ENCODE peak calls at places on chromosomes 11 and 22, in ten cellular contexts. J is hepatocyte; F is psoas muscle; U is GM12865; R is ovary; X is adipocyte; B is NCI-H345; K is AG20443; O is stimulated activated CD4-positive, alpha-beta T cell treated with anti-CD3 and anti-CD28 coated beads, Interleukin-12 subunit alpha, Interleukin-12 subunit beta, amount 100 ng/mL, for 4 hours; H is hepatic stellate cell. Z is an unnamed sample.
A peak's percentile ranks its signal among the peaks of the same experiment; 100 is the strongest.

GRCh38 chr22:33787645-33788456 is 132.4 kb downstream of the LARGE1 start:
- DNase-seq in J (no peak), F (no peak), U (peak; percentile 79), R (no peak), X (no peak), B (no peak), K (no peak), O (no peak), H (no peak), Z (no peak)

GRCh38 chr11:21986361-21986760 is 206.5 kb upstream of the ANO5 start:
- DNase-seq in J (no peak), F (no peak), U (no peak), R (no peak), X (no peak), B (no peak), K (no peak), O (no peak), H (no peak), Z (no peak)

GRCh38 chr22:47165338-47165931 is 403.0 kb downstream of the TBC1D22A start:
- DNase-seq in J (no peak), F (no peak), U (no peak), R (peak; percentile 10), X (no peak), B (peak; percentile 35), K (no peak), O (no peak), H (no peak), Z (no peak)

GRCh38 chr11:115716577-115717214 is 212.5 kb upstream of the CADM1 start:
- DNase-seq in J (no peak), F (no peak), U (no peak), R (no peak), X (no peak), B (peak; percentile 42), K (no peak), O (no peak), H (no peak), Z (no peak)

GRCh38 chr11:10302744-10303557 is 1.9 kb upstream of the ADM start:
- DNase-seq in J (peak; percentile 90), F (peak; percentile 87), U (peak; percentile 73), R (peak; percentile 95), X (peak; percentile 86), B (peak; percentile 64), K (peak; percentile 67), O (peak; percentile 54), H (peak; percentile 49), Z (peak; percentile 44)

GRCh38 chr22:46770726-46771125 is 8.3 kb downstream of the TBC1D22A start:
- DNase-seq in J (no peak), F (no peak), U (peak; percentile 68), R (peak; percentile 18), X (no peak), B (no peak), K (no peak), O (no peak), H (no peak), Z (no peak)

GRCh38 chr11:68468217-68468828 is 7.8 kb downstream of the PPP6R3 start:
- DNase-seq in J (no peak), F (no peak), U (no peak), R (no peak), X (no peak), B (peak; percentile 10), K (no peak), O (no peak), H (no peak), Z (no peak)

GRCh38 chr22:45903355-45904149 is 73.4 kb downstream of the WNT7B start:
- DNase-seq in J (peak; percentile 55), F (no peak), U (no peak), R (no peak), X (peak; percentile 85), B (no peak), K (peak; percentile 83), O (no peak), H (peak; percentile 90), Z (no peak)

Z was measured in NCI-H1436.